ENCODE peak calls at places on chromosomes 12 and 14, in ten cellular contexts. W is left ventricle myocardium inferior; M is GM12865; I is neuronal stem cell; Q is NCI-H1105; K is stimulated activated CD4-positive, alpha-beta T cell treated with anti-CD3 and anti-CD28 coated beads, Interleukin-15, amount 100 ng/mL, for 1 hour; D is activated T-cell treated with anti-CD3 and anti-CD28 coated beads for 24 hours; O is stimulated activated CD8-positive, alpha-beta memory T cell treated with anti-CD3 and anti-CD28 coated beads, Interleukin-4, amount 100 ng/mL, for 24 hours; T is mesenchymal stem cell; B is Ammon's horn. Y is an unnamed sample.

GRCh38 chr12:103838254-103838914 is 2.6 kb downstream of the NT5DC3 start:
- DNase-seq in M (no peak), T (no peak), W (no peak), K (no peak), Q (no peak), D (no peak), B (no peak), O (no peak), I (no peak), Y (no peak)

GRCh38 chr12:52949413-52950331 is 754 bp downstream of the KRT18 start:
- DNase-seq in B (no peak), O (no peak), T (peak; percentile 97), I (no peak), Q (no peak), K (no peak), M (no peak), W (no peak), D (no peak), Y (no peak)

GRCh38 chr12:18837025-18837424 is 99.1 kb downstream of the CAPZA3 start:
- DNase-seq in O (no peak), D (no peak), M (no peak), W (no peak), K (no peak), Q (peak; percentile 29), T (peak; percentile 91), I (no peak), B (peak; percentile 60), Y (no peak)

GRCh38 chr12:41968661-41969060 is 176.0 kb downstream of the GXYLT1 start:
- DNase-seq in I (no peak), M (no peak), B (no peak), K (no peak), O (no peak), T (no peak), Q (no peak), W (no peak), D (no peak), Y (no peak)

GRCh38 chr14:92968291-92969020 is 45.5 kb downstream of the CHGA start:
- DNase-seq in B (no peak), W (peak; percentile 9), K (no peak), D (no peak), T (no peak), Q (no peak), O (no peak), I (no peak), M (no peak), Y (no peak)

GRCh38 chr12:71415336-71416231 is 24.0 kb upstream of the LGR5 start:
- DNase-seq in B (peak; percentile 81), T (peak; percentile 69), O (no peak), K (no peak), M (peak; percentile 59), D (peak; percentile 27), W (no peak), Q (peak; percentile 56), I (peak; percentile 47), Y (peak; percentile 15)

GRCh38 chr12:62898568-62898967 is 36.4 kb downstream of the PPM1H start:
- DNase-seq in T (no peak), B (no peak), W (no peak), I (no peak), D (no peak), M (peak; percentile 15), Q (no peak), K (no peak), O (no peak), Y (no peak)

GRCh38 chr12:52029686-52030085 is 21.6 kb upstream of the NR4A1 start:
- DNase-seq in M (no peak), D (no peak), T (peak; percentile 85), B (peak; percentile 73), I (peak; percentile 83), K (no peak), Q (no peak), W (no peak), O (no peak), Y (no peak)

GRCh38 chr14:95098984-95099599 is 58.2 kb downstream of the DICER1 start:
- DNase-seq in Q (peak; percentile 63), M (peak; percentile 23), O (no peak), D (peak; percentile 5), B (peak; percentile 83), W (peak; percentile 54), I (peak; percentile 48), T (peak; percentile 64), K (no peak), Y (peak; percentile 7)

GRCh38 chr14:38485011-38485410 is 229.1 kb upstream of the CLEC14A start:
- DNase-seq in Q (no peak), T (no peak), I (no peak), W (no peak), D (no peak), B (no peak), M (no peak), K (no peak), O (no peak), Y (no peak)

GRCh38 chr14:32332415-32333116 is 3.5 kb downstream of the AKAP6 start:
- DNase-seq in Q (no peak), K (no peak), W (no peak), T (no peak), O (no peak), D (no peak), B (no peak), M (peak; percentile 24), I (no peak), Y (no peak)

GRCh38 chr14:94971750-94972149 is 185.6 kb downstream of the DICER1 start:
- DNase-seq in T (no peak), Q (no peak), W (no peak), O (no peak), M (no peak), I (no peak), D (no peak), K (no peak), B (peak; percentile 68), Y (no peak)

GRCh38 chr12:78671295-78671694 is 193.3 kb upstream of the SYT1 start:
- DNase-seq in W (no peak), T (peak; percentile 47), D (no peak), M (no peak), K (no peak), Q (no peak), I (no peak), O (no peak), B (no peak), Y (no peak)

GRCh38 chr12:15966426-15966825 is 55.3 kb downstream of the DERA start:
- DNase-seq in T (peak; percentile 39), W (no peak), M (no peak), D (no peak), Q (no peak), K (no peak), I (no peak), B (no peak), O (no peak), Y (no peak)

GRCh38 chr14:94079891-94080605 is 954 bp downstream of the DDX24 start:
- DNase-seq in O (no peak), B (no peak), W (no peak), T (peak; percentile 8), K (no peak), I (no peak), M (peak; percentile 36), Q (no peak), D (no peak), Y (no peak)

GRCh38 chr12:15230137-15230536 is 8.9 kb upstream of the RERG start:
- DNase-seq in D (no peak), W (no peak), M (no peak), B (no peak), O (no peak), I (no peak), Q (no peak), T (no peak), K (no peak), Y (no peak)

Y was measured in stimulated activated naive B cell treated with anti-CD40 and anti-IgM and Interleukin-4, amounts not matched to agents 10 μg/mL and 1 μg/mL and 100 μg/mL, for 72 hours.